ENCODE peak calls at places on chromosomes 3 and 15, in four cellular contexts. G, E, I and X are unnamed samples.

GRCh38 chr3:69838696-69839515 is 99.6 kb downstream of the MITF start:
- DNase-seq in G (no peak), E (no peak), I (no peak), X (no peak)

GRCh38 chr3:183515968-183516851 is 39.3 kb downstream of the KLHL6 start:
- DNase-seq in G (no peak), E (peak; percentile 78), I (no peak), X (peak; percentile 76)

GRCh38 chr3:170585937-170586310 is at the start of gene SLC7A14:
- DNase-seq in I (no peak), G (no peak), E (no peak), X (no peak)

GRCh38 chr3:175598740-175599139 is 739.6 kb downstream of the NAALADL2 start:
- DNase-seq in I (no peak), E (no peak), G (no peak), X (no peak)

GRCh38 chr3:51622868-51623267 is 48.2 kb upstream of the TEX264 start:
- DNase-seq in I (peak; percentile 44), G (no peak), E (no peak), X (no peak)

GRCh38 chr3:2360815-2361214 is 262.1 kb downstream of the CNTN4 start:
- DNase-seq in I (peak; percentile 3), E (no peak), G (no peak), X (no peak)

GRCh38 chr3:178671261-178672191 is 135.3 kb downstream of the KCNMB2 start:
- DNase-seq in I (peak; percentile 77), E (no peak), G (no peak), X (no peak)

GRCh38 chr3:61646851-61647525 is 85.6 kb downstream of the PTPRG start:
- DNase-seq in G (no peak), I (peak; percentile 45), E (no peak), X (no peak)

GRCh38 chr3:23811117-23811487 is 5.3 kb downstream of the UBE2E1 start:
- DNase-seq in G (no peak), E (no peak), I (no peak), X (no peak)

GRCh38 chr3:124584552-124585391 is 145.5 kb upstream of the UMPS start:
- DNase-seq in E (no peak), I (peak; percentile 21), G (peak; percentile 69), X (no peak)

GRCh38 chr15:89937365-89938355 is 24.9 kb upstream of the ARPIN start:
- DNase-seq in G (no peak), I (no peak), E (no peak), X (no peak)

GRCh38 chr3:52429031-52429430 is 15.9 kb downstream of the SEMA3G start:
- DNase-seq in G (no peak), E (no peak), I (no peak), X (no peak)

GRCh38 chr15:36527512-36528162 is 51.8 kb upstream of the CDIN1 start:
- DNase-seq in G (no peak), E (no peak), I (no peak), X (no peak)

GRCh38 chr15:52759969-52760368 is 30.2 kb downstream of the ONECUT1 start:
- DNase-seq in G (no peak), I (no peak), E (no peak), X (no peak)

GRCh38 chr15:26771168-26771916 is 1.5 kb downstream of the GABRB3 start:
- DNase-seq in G (no peak), E (no peak), I (no peak), X (no peak)

GRCh38 chr3:100744671-100745070 is 35.4 kb downstream of the TFG start:
- DNase-seq in I (no peak), E (no peak), G (no peak), X (no peak)

GRCh38 chr3:164962610-164963009 is 115.7 kb downstream of the SI start:
- DNase-seq in I (no peak), G (no peak), E (no peak), X (no peak)

GRCh38 chr3:169923189-169923588 is 11.8 kb downstream of the SAMD7 start:
- DNase-seq in G (no peak), E (no peak), I (peak; percentile 55), X (no peak)

GRCh38 chr3:117602054-117602644 is 892.6 kb downstream of the TUSC7 start:
- DNase-seq in E (no peak), G (no peak), I (no peak), X (no peak)

GRCh38 chr3:2915826-2916225 is 194.3 kb downstream of the IL5RA start:
- DNase-seq in G (no peak), I (no peak), E (no peak), X (no peak)

GRCh38 chr15:88907111-88907510 is 6.1 kb downstream of the MFGE8 start:
- DNase-seq in E (no peak), I (no peak), G (no peak), X (no peak)

DNA sequence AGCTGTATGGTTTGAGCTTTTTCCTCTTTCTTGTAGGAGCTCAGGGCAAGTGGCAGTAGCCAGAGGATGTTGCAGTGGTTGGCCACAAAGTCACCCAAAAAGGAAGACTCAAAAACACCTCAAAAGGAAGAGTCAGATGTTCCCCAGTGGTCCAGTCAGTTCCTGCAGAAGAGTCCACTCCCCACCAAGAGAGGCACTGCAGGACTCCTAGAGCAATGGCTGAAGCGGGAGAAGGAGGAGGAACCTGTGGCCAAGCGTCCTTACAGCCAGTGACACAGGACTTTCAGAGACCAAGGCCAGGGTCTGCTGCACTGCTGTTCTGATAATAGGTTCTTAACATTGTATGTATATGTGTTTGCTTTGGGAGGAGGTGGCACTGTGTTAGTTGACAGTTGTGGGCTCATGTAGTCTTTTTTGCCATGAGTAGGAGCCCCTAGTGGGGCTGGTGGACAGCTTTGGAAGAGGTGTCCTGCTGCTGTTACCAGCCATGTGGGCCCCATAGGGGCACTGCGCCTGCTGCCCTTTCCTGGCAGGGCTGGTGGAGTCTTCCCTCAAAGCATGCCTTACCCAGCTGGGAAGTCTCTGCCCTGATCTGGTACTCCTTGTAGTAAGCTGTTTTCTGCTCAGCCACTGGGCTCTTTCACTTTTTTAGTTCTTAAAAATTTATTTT is 26.0 kb downstream of the HMCES start:
- DNase-seq in G (no peak), I (no peak), E (no peak), X (no peak)
- TF ChIP-seq CTCF in G (no peak), I (no peak), E (no peak), X (no peak)

GRCh38 chr3:153835540-153835939 is 285.6 kb upstream of the ARHGEF26 start:
- DNase-seq in E (no peak), I (no peak), G (peak; percentile 11), X (no peak)
- TF ChIP-seq CTCF in E (no peak), I (no peak), G (no peak), X (no peak)

GRCh38 chr3:122940628-122941086 is 86.9 kb downstream of the SEMA5B start:
- DNase-seq in G (no peak), E (no peak), I (peak; percentile 30), X (no peak)
- TF ChIP-seq CTCF in G (no peak), E (no peak), I (no peak), X (no peak)

GRCh38 chr15:40354408-40355171 is 3.4 kb upstream of the DISP2 start:
- DNase-seq in E (no peak), I (peak; percentile 66), G (no peak), X (no peak)
- TF ChIP-seq CTCF in E (no peak), I (peak; percentile 67), G (no peak), X (no peak)

GRCh38 chr15:62393196-62393595 is 228.1 kb upstream of the C2CD4B start:
- DNase-seq in E (no peak), I (no peak), G (no peak), X (no peak)

GRCh38 chr15:62389887-62390792 is 225.1 kb upstream of the C2CD4B start:
- DNase-seq in G (peak; percentile 82), E (peak; percentile 8), I (peak; percentile 77), X (peak; percentile 46)

GRCh38 chr15:62392411-62392810 is 227.3 kb upstream of the C2CD4B start:
- DNase-seq in G (peak; percentile 5), I (no peak), E (no peak), X (no peak)

GRCh38 chr15:62390793-62391543 is 225.9 kb upstream of the C2CD4B start:
- DNase-seq in G (peak; percentile 63), E (no peak), I (peak; percentile 44), X (no peak)

GRCh38 chr15:62391565-62392262 is 226.6 kb upstream of the C2CD4B start:
- DNase-seq in E (no peak), I (peak; percentile 46), G (peak; percentile 59), X (no peak)
- TF ChIP-seq CTCF in E (no peak), I (peak; percentile 19), G (peak; percentile 46), X (no peak)

GRCh38 chr3:8503871-8504610 is 2.4 kb downstream of the LMCD1 start:
- DNase-seq in G (peak; percentile 42), E (no peak), I (no peak), X (no peak)
- TF ChIP-seq CTCF in G (no peak), E (no peak), I (no peak), X (no peak)

DNA sequence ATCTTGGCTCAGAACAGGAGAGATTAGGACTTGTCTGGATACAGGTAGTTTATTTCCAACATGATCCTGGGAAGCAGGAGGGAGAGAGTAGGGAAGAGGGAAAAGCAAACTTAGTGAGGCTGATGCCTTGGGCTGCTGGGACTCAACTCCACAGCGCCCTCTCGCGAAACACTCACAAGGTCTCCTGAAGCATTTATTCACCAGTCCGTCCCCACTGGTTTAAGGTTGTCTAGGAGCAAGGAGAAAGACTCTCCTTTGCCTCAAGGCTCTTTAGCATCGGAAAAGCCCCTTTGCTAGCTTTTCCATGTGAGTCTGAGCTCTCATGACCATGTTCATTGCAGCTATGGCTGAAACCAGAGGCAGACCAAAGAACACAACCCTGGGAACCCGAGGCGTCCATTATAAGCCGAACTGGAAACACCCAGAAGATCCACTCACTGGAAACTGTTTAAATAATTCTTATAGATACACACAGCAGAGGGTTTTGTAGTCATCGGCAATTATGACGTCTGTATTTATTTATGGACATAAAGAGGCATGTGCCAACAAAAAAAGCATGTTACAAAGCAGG is 244.5 kb downstream of the CD47 start:
- DNase-seq in G (peak; percentile 74), I (peak; percentile 77), E (no peak), X (no peak)
- TF ChIP-seq CTCF in G (peak; percentile 72), I (peak; percentile 73), E (peak; percentile 30), X (peak; percentile 55)

GRCh38 chr3:12798559-12799179 is 2.2 kb downstream of the CAND2 start:
- DNase-seq in I (no peak), G (no peak), E (no peak), X (no peak)

GRCh38 chr3:12797892-12798558 is 1.5 kb downstream of the CAND2 start:
- DNase-seq in E (no peak), G (no peak), I (no peak), X (no peak)

GRCh38 chr3:12799525-12800440 is 3.3 kb downstream of the CAND2 start:
- DNase-seq in E (no peak), G (no peak), I (no peak), X (no peak)

GRCh38 chr3:12796171-12797123 is at the start of gene CAND2:
- DNase-seq in I (peak; percentile 35), E (peak; percentile 19), G (peak; percentile 37), X (no peak)

GRCh38 chr3:12797124-12797891 is 828 bp downstream of the CAND2 start:
- DNase-seq in G (no peak), E (no peak), I (no peak), X (no peak)
- TF ChIP-seq CTCF in G (no peak), E (no peak), I (no peak), X (no peak)

DNA sequence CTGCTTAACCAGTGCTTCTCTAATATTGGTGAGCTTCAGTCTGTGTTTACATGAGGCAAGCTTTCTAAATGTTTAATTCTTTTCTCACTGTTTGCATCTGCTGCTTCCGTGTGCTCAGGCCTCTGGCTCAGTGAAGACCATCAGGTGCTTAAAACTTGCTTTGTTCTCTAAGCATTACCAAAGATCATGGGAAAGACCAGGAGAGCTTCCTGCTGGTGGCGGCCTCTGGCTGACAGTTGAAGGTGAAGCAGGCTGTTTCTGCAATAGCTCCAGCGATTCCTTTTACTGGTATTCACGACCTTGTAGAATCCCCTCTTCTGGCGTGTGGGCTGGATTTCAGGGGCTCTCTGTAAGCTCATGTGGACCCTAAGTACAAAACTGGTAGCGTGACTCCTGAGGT is 45.1 kb downstream of the EDEM1 start:
- DNase-seq in I (no peak), G (peak; percentile 17), E (no peak), X (no peak)
- TF ChIP-seq CTCF in I (no peak), G (no peak), E (no peak), X (no peak)